ENCODE peak calls at places on chromosomes 1 and 21, in nine cellular contexts. One of them, this sample, is unnamed.

GRCh38 chr1:162676767-162677166 is 44.5 kb downstream of the DDR2 start:
- DNase-seq in IMR-90: no peak
- DNase-seq in chondrocyte: no peak
- DNase-seq in GM20000: no peak
- DNase-seq in GM23338: no peak
- DNase-seq in gastrocnemius medialis: no peak
- DNase-seq in dorsolateral prefrontal cortex: no peak
- DNase-seq in HFF-Myc: no peak
- DNase-seq in neural crest cell: no peak
- DNase-seq in this sample: no peak

GRCh38 chr1:182229907-182230522 is 161.6 kb downstream of the GLUL start:
- DNase-seq in chondrocyte: no peak
- DNase-seq in neural crest cell: no peak
- DNase-seq in GM20000: no peak
- DNase-seq in gastrocnemius medialis: peak; percentile 78
- DNase-seq in IMR-90: no peak
- DNase-seq in GM23338: peak; percentile 39
- DNase-seq in HFF-Myc: no peak
- DNase-seq in dorsolateral prefrontal cortex: no peak
- DNase-seq in this sample: no peak

GRCh38 chr1:43836267-43836951 is 97.2 kb upstream of the ARTN start:
- DNase-seq in GM20000: peak; percentile 35
- DNase-seq in GM23338: no peak
- DNase-seq in chondrocyte: no peak
- DNase-seq in IMR-90: no peak
- DNase-seq in HFF-Myc: no peak
- DNase-seq in gastrocnemius medialis: no peak
- DNase-seq in dorsolateral prefrontal cortex: no peak
- DNase-seq in neural crest cell: no peak
- DNase-seq in this sample: peak; percentile 94

GRCh38 chr1:186681806-186682205 is 1.6 kb upstream of the PTGS2 start:
- DNase-seq in GM23338: no peak
- DNase-seq in neural crest cell: no peak
- DNase-seq in IMR-90: peak; percentile 55
- DNase-seq in chondrocyte: no peak
- DNase-seq in gastrocnemius medialis: no peak
- DNase-seq in GM20000: no peak
- DNase-seq in HFF-Myc: no peak
- DNase-seq in dorsolateral prefrontal cortex: no peak
- DNase-seq in this sample: no peak

GRCh38 chr1:51697160-51697559 is 80.3 kb downstream of the OSBPL9 start:
- DNase-seq in gastrocnemius medialis: no peak
- DNase-seq in GM20000: no peak
- DNase-seq in chondrocyte: no peak
- DNase-seq in HFF-Myc: no peak
- DNase-seq in dorsolateral prefrontal cortex: no peak
- DNase-seq in GM23338: no peak
- DNase-seq in neural crest cell: no peak
- DNase-seq in IMR-90: no peak
- DNase-seq in this sample: no peak

GRCh38 chr1:19044975-19045831 is 88.7 kb upstream of the IFFO2 start:
- DNase-seq in dorsolateral prefrontal cortex: peak; percentile 87
- DNase-seq in chondrocyte: peak; percentile 73
- DNase-seq in neural crest cell: no peak
- DNase-seq in GM23338: no peak
- DNase-seq in IMR-90: peak; percentile 17
- DNase-seq in gastrocnemius medialis: no peak
- DNase-seq in HFF-Myc: no peak
- DNase-seq in GM20000: no peak
- DNase-seq in this sample: no peak

GRCh38 chr21:39388038-39388810 is 39.3 kb upstream of the HMGN1 start:
- DNase-seq in HFF-Myc: no peak
- DNase-seq in gastrocnemius medialis: peak; percentile 74
- DNase-seq in dorsolateral prefrontal cortex: peak; percentile 83
- DNase-seq in GM20000: peak; percentile 88
- DNase-seq in IMR-90: peak; percentile 77
- DNase-seq in GM23338: peak; percentile 96
- DNase-seq in neural crest cell: peak; percentile 96
- DNase-seq in chondrocyte: peak; percentile 97
- DNase-seq in this sample: peak; percentile 91

GRCh38 chr1:24984800-24985552 is 54.9 kb upstream of the RUNX3 start:
- DNase-seq in neural crest cell: no peak
- DNase-seq in HFF-Myc: no peak
- DNase-seq in gastrocnemius medialis: no peak
- DNase-seq in GM23338: no peak
- DNase-seq in chondrocyte: peak; percentile 54
- DNase-seq in GM20000: no peak
- DNase-seq in dorsolateral prefrontal cortex: no peak
- DNase-seq in IMR-90: no peak
- DNase-seq in this sample: no peak

GRCh38 chr1:206575165-206575893 is 36.9 kb downstream of the EIF2D start:
- DNase-seq in chondrocyte: no peak
- DNase-seq in HFF-Myc: peak; percentile 80
- DNase-seq in dorsolateral prefrontal cortex: no peak
- DNase-seq in gastrocnemius medialis: no peak
- DNase-seq in GM23338: peak; percentile 22
- DNase-seq in neural crest cell: no peak
- DNase-seq in GM20000: peak; percentile 40
- DNase-seq in IMR-90: peak; percentile 87
- DNase-seq in this sample: no peak

GRCh38 chr1:59357645-59358044 is 60.8 kb downstream of the FGGY start:
- DNase-seq in GM23338: peak; percentile 36
- DNase-seq in HFF-Myc: no peak
- DNase-seq in neural crest cell: no peak
- DNase-seq in GM20000: no peak
- DNase-seq in dorsolateral prefrontal cortex: no peak
- DNase-seq in gastrocnemius medialis: no peak
- DNase-seq in IMR-90: no peak
- DNase-seq in chondrocyte: no peak
- DNase-seq in this sample: no peak

GRCh38 chr1:225772323-225772768 is 5.3 kb upstream of the SRP9 start:
- DNase-seq in dorsolateral prefrontal cortex: peak; percentile 85
- DNase-seq in neural crest cell: peak; percentile 78
- DNase-seq in IMR-90: peak; percentile 88
- DNase-seq in GM23338: peak; percentile 96
- DNase-seq in chondrocyte: no peak
- DNase-seq in HFF-Myc: peak; percentile 83
- DNase-seq in GM20000: peak; percentile 58
- DNase-seq in gastrocnemius medialis: peak; percentile 76
- DNase-seq in this sample: peak; percentile 98

GRCh38 chr1:71292203-71292602 is 211.4 kb upstream of the ZRANB2 start:
- DNase-seq in GM23338: no peak
- DNase-seq in IMR-90: no peak
- DNase-seq in chondrocyte: no peak
- DNase-seq in dorsolateral prefrontal cortex: no peak
- DNase-seq in HFF-Myc: no peak
- DNase-seq in gastrocnemius medialis: no peak
- DNase-seq in GM20000: no peak
- DNase-seq in neural crest cell: no peak
- DNase-seq in this sample: no peak

GRCh38 chr1:79197421-79197820 is 190.9 kb upstream of the ADGRL4 start:
- DNase-seq in GM23338: peak; percentile 55
- DNase-seq in GM20000: no peak
- DNase-seq in IMR-90: peak; percentile 38
- DNase-seq in chondrocyte: no peak
- DNase-seq in gastrocnemius medialis: no peak
- DNase-seq in neural crest cell: no peak
- DNase-seq in dorsolateral prefrontal cortex: no peak
- DNase-seq in HFF-Myc: no peak
- DNase-seq in this sample: no peak

GRCh38 chr1:216303690-216304089 is 119.6 kb downstream of the USH2A start:
- DNase-seq in HFF-Myc: no peak
- DNase-seq in IMR-90: no peak
- DNase-seq in GM20000: no peak
- DNase-seq in chondrocyte: no peak
- DNase-seq in GM23338: no peak
- DNase-seq in neural crest cell: no peak
- DNase-seq in gastrocnemius medialis: no peak
- DNase-seq in dorsolateral prefrontal cortex: no peak
- DNase-seq in this sample: no peak

GRCh38 chr1:216310776-216311175 is 112.5 kb downstream of the USH2A start:
- DNase-seq in GM20000: peak; percentile 3
- DNase-seq in chondrocyte: no peak
- DNase-seq in HFF-Myc: peak; percentile 12
- DNase-seq in neural crest cell: peak; percentile 28
- DNase-seq in GM23338: peak; percentile 90
- DNase-seq in IMR-90: peak; percentile 50
- DNase-seq in gastrocnemius medialis: no peak
- DNase-seq in dorsolateral prefrontal cortex: no peak
- DNase-seq in this sample: peak; percentile 24

GRCh38 chr1:216306830-216307229 is 116.4 kb downstream of the USH2A start:
- DNase-seq in chondrocyte: no peak
- DNase-seq in IMR-90: no peak
- DNase-seq in gastrocnemius medialis: no peak
- DNase-seq in HFF-Myc: no peak
- DNase-seq in dorsolateral prefrontal cortex: no peak
- DNase-seq in GM23338: peak; percentile 25
- DNase-seq in GM20000: no peak
- DNase-seq in neural crest cell: no peak
- DNase-seq in this sample: no peak
- TF ChIP-seq CTCF in chondrocyte: no peak
- TF ChIP-seq CTCF in IMR-90: no peak
- TF ChIP-seq CTCF in gastrocnemius medialis: no peak
- TF ChIP-seq CTCF in HFF-Myc: no peak
- TF ChIP-seq CTCF in dorsolateral prefrontal cortex: no peak
- TF ChIP-seq CTCF in GM23338: peak; percentile 25
- TF ChIP-seq CTCF in GM20000: no peak
- TF ChIP-seq CTCF in neural crest cell: no peak
- TF ChIP-seq CTCF in this sample: no peak

GRCh38 chr21:15894596-15894995 is 164.8 kb downstream of the USP25 start:
- DNase-seq in GM23338: no peak
- DNase-seq in neural crest cell: no peak
- DNase-seq in gastrocnemius medialis: no peak
- DNase-seq in IMR-90: peak; percentile 38
- DNase-seq in dorsolateral prefrontal cortex: no peak
- DNase-seq in chondrocyte: no peak
- DNase-seq in GM20000: no peak
- DNase-seq in HFF-Myc: no peak
- DNase-seq in this sample: no peak
- TF ChIP-seq CTCF in GM23338: peak; percentile 62
- TF ChIP-seq CTCF in neural crest cell: peak; percentile 71
- TF ChIP-seq CTCF in gastrocnemius medialis: no peak
- TF ChIP-seq CTCF in IMR-90: peak; percentile 58
- TF ChIP-seq CTCF in dorsolateral prefrontal cortex: peak; percentile 70
- TF ChIP-seq CTCF in chondrocyte: peak; percentile 91
- TF ChIP-seq CTCF in GM20000: no peak
- TF ChIP-seq CTCF in HFF-Myc: peak; percentile 3
- TF ChIP-seq CTCF in this sample: no peak

GRCh38 chr1:152021557-152021956 is 15.2 kb downstream of the S100A11 start:
- DNase-seq in gastrocnemius medialis: no peak
- DNase-seq in neural crest cell: no peak
- DNase-seq in GM20000: no peak
- DNase-seq in HFF-Myc: no peak
- DNase-seq in chondrocyte: no peak
- DNase-seq in dorsolateral prefrontal cortex: no peak
- DNase-seq in GM23338: no peak
- DNase-seq in IMR-90: no peak
- DNase-seq in this sample: no peak

GRCh38 chr1:152014943-152015342 is 21.3 kb upstream of the S100A10 start:
- DNase-seq in HFF-Myc: no peak
- DNase-seq in IMR-90: no peak
- DNase-seq in GM20000: no peak
- DNase-seq in GM23338: no peak
- DNase-seq in neural crest cell: no peak
- DNase-seq in chondrocyte: no peak
- DNase-seq in gastrocnemius medialis: no peak
- DNase-seq in dorsolateral prefrontal cortex: no peak
- DNase-seq in this sample: no peak

GRCh38 chr1:152022521-152022920 is 14.3 kb downstream of the S100A11 start:
- DNase-seq in dorsolateral prefrontal cortex: no peak
- DNase-seq in chondrocyte: no peak
- DNase-seq in HFF-Myc: no peak
- DNase-seq in neural crest cell: no peak
- DNase-seq in gastrocnemius medialis: no peak
- DNase-seq in IMR-90: no peak
- DNase-seq in GM23338: no peak
- DNase-seq in GM20000: no peak
- DNase-seq in this sample: no peak

GRCh38 chr1:152015766-152016165 is 21.0 kb downstream of the S100A11 start:
- DNase-seq in neural crest cell: no peak
- DNase-seq in GM23338: no peak
- DNase-seq in IMR-90: no peak
- DNase-seq in gastrocnemius medialis: no peak
- DNase-seq in GM20000: no peak
- DNase-seq in dorsolateral prefrontal cortex: no peak
- DNase-seq in HFF-Myc: no peak
- DNase-seq in chondrocyte: no peak
- DNase-seq in this sample: no peak

DNA sequence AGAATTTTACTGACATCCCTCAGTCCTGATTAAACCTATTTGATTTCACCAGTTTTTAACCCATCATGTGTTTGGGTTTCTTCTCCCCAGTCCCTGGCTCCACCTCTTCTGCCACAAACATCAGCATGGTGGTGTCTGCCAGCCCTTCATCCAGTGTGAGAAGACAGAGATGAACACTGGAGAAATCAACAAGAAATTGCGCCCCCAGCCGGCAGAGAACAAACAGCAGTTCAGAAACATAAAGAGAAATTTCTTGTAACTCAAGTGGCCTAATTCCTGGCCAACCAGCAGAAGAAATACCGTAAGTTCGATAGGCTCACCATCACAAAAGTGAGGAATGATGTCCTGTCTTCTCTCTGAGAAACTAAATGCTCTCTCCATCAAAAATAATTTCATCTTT is 18.3 kb downstream of the S100A11 start:
- DNase-seq in GM20000: no peak
- DNase-seq in GM23338: peak; percentile 77
- DNase-seq in chondrocyte: no peak
- DNase-seq in IMR-90: no peak
- DNase-seq in dorsolateral prefrontal cortex: no peak
- DNase-seq in neural crest cell: no peak
- DNase-seq in HFF-Myc: no peak
- DNase-seq in gastrocnemius medialis: no peak
- DNase-seq in this sample: no peak
- TF ChIP-seq CTCF in GM20000: peak; percentile 21
- TF ChIP-seq CTCF in GM23338: peak; percentile 81
- TF ChIP-seq CTCF in chondrocyte: peak; percentile 56
- TF ChIP-seq CTCF in IMR-90: peak; percentile 45
- TF ChIP-seq CTCF in dorsolateral prefrontal cortex: no peak
- TF ChIP-seq CTCF in neural crest cell: peak; percentile 43
- TF ChIP-seq CTCF in HFF-Myc: peak; percentile 48
- TF ChIP-seq CTCF in gastrocnemius medialis: no peak
- TF ChIP-seq CTCF in this sample: peak; percentile 32

DNA sequence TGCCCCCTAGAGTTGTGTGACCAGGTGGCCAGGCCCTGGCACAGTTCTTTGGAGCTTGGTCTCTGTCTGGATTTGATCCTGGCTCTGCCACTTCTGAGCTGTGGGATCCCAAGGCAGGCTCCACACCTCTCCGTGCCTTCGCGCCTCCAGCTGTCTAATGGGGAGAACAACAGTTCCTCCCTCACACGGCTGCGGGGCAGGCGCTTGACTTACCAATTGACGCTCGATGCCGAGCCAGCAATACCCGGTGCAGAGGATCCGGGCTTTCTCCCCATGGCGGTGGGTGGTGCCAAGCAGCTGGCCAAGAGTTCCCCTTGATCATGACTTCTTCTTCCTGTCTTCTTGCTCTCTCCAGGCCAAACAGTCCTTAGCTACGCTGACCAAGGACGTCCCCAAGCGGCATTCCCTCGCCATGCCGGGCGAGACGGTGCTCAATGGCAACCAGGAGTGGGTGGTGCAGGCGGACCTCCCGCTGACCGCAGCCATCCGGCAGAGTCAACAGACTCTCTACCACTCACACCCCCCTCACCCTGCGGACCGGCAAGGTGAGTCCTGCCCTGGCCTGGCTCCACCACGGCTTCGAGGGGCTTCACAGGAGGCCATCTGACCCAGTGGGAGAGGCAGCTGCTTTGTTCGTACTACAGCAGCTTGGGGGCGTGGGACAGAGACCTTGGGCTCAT is 97.7 kb upstream of the TMEM51 start:
- DNase-seq in dorsolateral prefrontal cortex: no peak
- DNase-seq in IMR-90: no peak
- DNase-seq in chondrocyte: no peak
- DNase-seq in GM23338: no peak
- DNase-seq in neural crest cell: no peak
- DNase-seq in HFF-Myc: no peak
- DNase-seq in gastrocnemius medialis: no peak
- DNase-seq in GM20000: no peak
- DNase-seq in this sample: no peak
- TF ChIP-seq CTCF in dorsolateral prefrontal cortex: no peak
- TF ChIP-seq CTCF in IMR-90: no peak
- TF ChIP-seq CTCF in chondrocyte: no peak
- TF ChIP-seq CTCF in GM23338: no peak
- TF ChIP-seq CTCF in neural crest cell: no peak
- TF ChIP-seq CTCF in HFF-Myc: no peak
- TF ChIP-seq CTCF in gastrocnemius medialis: no peak
- TF ChIP-seq CTCF in GM20000: no peak
- TF ChIP-seq CTCF in this sample: no peak

This sample was measured in Calu3.